ENCODE peak calls at places on chromosomes 11 and 22, in ten cellular contexts. One of them, this sample, is unnamed.

GRCh38 chr11:6755303-6755952 is 16.3 kb downstream of the OR2AG2 start:
- DNase-seq in right lobe of liver: no peak
- DNase-seq in adrenal gland: peak; percentile 24
- DNase-seq in sigmoid colon: no peak
- DNase-seq in A549: peak; percentile 41
- DNase-seq in transverse colon: peak; percentile 10
- DNase-seq in uterus: no peak
- DNase-seq in H1: no peak
- DNase-seq in body of pancreas: peak; percentile 28
- DNase-seq in ovary: no peak
- DNase-seq in this sample: no peak

GRCh38 chr11:77821349-77821851 is 456 bp downstream of the AAMDC start:
- DNase-seq in right lobe of liver: peak; percentile 31
- DNase-seq in adrenal gland: peak; percentile 53
- DNase-seq in sigmoid colon: peak; percentile 71
- DNase-seq in A549: peak; percentile 18
- DNase-seq in transverse colon: peak; percentile 27
- DNase-seq in uterus: peak; percentile 30
- DNase-seq in H1: no peak
- DNase-seq in body of pancreas: peak; percentile 8
- DNase-seq in ovary: peak; percentile 53
- DNase-seq in this sample: no peak

GRCh38 chr11:130765369-130765768 is 150.9 kb downstream of the SNX19 start:
- DNase-seq in right lobe of liver: no peak
- DNase-seq in adrenal gland: no peak
- DNase-seq in sigmoid colon: no peak
- DNase-seq in A549: no peak
- DNase-seq in transverse colon: no peak
- DNase-seq in uterus: no peak
- DNase-seq in H1: no peak
- DNase-seq in body of pancreas: no peak
- DNase-seq in ovary: no peak
- DNase-seq in this sample: no peak

GRCh38 chr11:57491371-57492061 is 24.0 kb downstream of the SLC43A1 start:
- DNase-seq in right lobe of liver: no peak
- DNase-seq in adrenal gland: peak; percentile 46
- DNase-seq in sigmoid colon: no peak
- DNase-seq in A549: no peak
- DNase-seq in transverse colon: peak; percentile 46
- DNase-seq in uterus: no peak
- DNase-seq in H1: no peak
- DNase-seq in body of pancreas: peak; percentile 41
- DNase-seq in ovary: no peak
- DNase-seq in this sample: peak; percentile 84

GRCh38 chr22:19929586-19930302 is 11.8 kb upstream of the COMT start:
- DNase-seq in right lobe of liver: no peak
- DNase-seq in adrenal gland: no peak
- DNase-seq in sigmoid colon: no peak
- DNase-seq in A549: no peak
- DNase-seq in transverse colon: no peak
- DNase-seq in uterus: no peak
- DNase-seq in H1: no peak
- DNase-seq in body of pancreas: no peak
- DNase-seq in ovary: no peak
- DNase-seq in this sample: no peak

GRCh38 chr11:91653091-91653754 is 571.4 kb upstream of the FAT3 start:
- DNase-seq in right lobe of liver: no peak
- DNase-seq in adrenal gland: no peak
- DNase-seq in sigmoid colon: peak; percentile 61
- DNase-seq in A549: no peak
- DNase-seq in transverse colon: no peak
- DNase-seq in uterus: no peak
- DNase-seq in H1: no peak
- DNase-seq in body of pancreas: no peak
- DNase-seq in ovary: no peak
- DNase-seq in this sample: peak; percentile 22

GRCh38 chr11:93849751-93850584 is 450 bp downstream of the VSTM5 start:
- DNase-seq in right lobe of liver: peak; percentile 34
- DNase-seq in adrenal gland: peak; percentile 32
- DNase-seq in sigmoid colon: no peak
- DNase-seq in A549: no peak
- DNase-seq in transverse colon: peak; percentile 65
- DNase-seq in uterus: peak; percentile 30
- DNase-seq in H1: no peak
- DNase-seq in body of pancreas: peak; percentile 31
- DNase-seq in ovary: peak; percentile 39
- DNase-seq in this sample: peak; percentile 86

GRCh38 chr11:24903555-24903954 is 406.7 kb downstream of the LUZP2 start:
- DNase-seq in right lobe of liver: no peak
- DNase-seq in adrenal gland: no peak
- DNase-seq in sigmoid colon: no peak
- DNase-seq in A549: no peak
- DNase-seq in transverse colon: no peak
- DNase-seq in uterus: no peak
- DNase-seq in H1: no peak
- DNase-seq in body of pancreas: no peak
- DNase-seq in ovary: no peak
- DNase-seq in this sample: no peak

GRCh38 chr22:50119768-50120251 is 30.0 kb downstream of the MOV10L1 start:
- DNase-seq in right lobe of liver: no peak
- DNase-seq in adrenal gland: no peak
- DNase-seq in sigmoid colon: peak; percentile 28
- DNase-seq in A549: no peak
- DNase-seq in transverse colon: no peak
- DNase-seq in uterus: no peak
- DNase-seq in H1: no peak
- DNase-seq in body of pancreas: no peak
- DNase-seq in ovary: peak; percentile 74
- DNase-seq in this sample: no peak

GRCh38 chr22:30694638-30695350 is at the start of gene OSBP2:
- DNase-seq in right lobe of liver: peak; percentile 56
- DNase-seq in adrenal gland: peak; percentile 50
- DNase-seq in sigmoid colon: peak; percentile 62
- DNase-seq in A549: no peak
- DNase-seq in transverse colon: peak; percentile 56
- DNase-seq in uterus: peak; percentile 30
- DNase-seq in H1: no peak
- DNase-seq in body of pancreas: peak; percentile 57
- DNase-seq in ovary: peak; percentile 54
- DNase-seq in this sample: peak; percentile 31

DNA sequence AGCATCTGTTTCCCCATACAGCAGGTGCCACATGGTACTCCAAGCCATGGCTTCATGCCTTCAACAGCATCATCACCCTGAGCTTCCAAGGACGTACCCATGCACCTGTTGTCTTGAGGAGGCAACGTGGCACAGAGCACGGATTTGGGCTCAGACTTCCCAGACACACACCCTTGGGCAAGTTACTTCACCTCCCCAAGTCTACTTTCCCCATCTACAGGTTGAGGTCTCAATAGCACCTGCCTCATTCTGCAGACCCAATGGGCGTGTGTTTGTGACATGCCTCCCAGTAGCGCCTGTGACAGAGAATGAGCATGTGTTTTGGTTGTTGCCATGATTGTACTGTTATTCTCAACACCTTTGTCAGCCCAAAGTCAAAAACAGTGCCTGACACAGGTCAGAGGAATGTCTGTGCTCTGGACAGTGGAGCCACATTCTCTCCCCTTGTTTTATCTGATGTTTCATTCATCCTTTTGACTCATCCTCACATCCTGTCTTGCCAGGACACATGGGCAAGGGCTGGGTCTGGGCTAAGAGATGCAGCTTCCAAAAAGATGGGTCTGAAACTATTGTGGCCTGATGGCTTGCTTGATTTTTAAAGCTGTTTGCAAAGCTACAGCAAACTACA is 53.4 kb upstream of the CCND1 start:
- DNase-seq in right lobe of liver: no peak
- DNase-seq in adrenal gland: no peak
- DNase-seq in sigmoid colon: no peak
- DNase-seq in A549: peak; percentile 41
- DNase-seq in transverse colon: no peak
- DNase-seq in uterus: no peak
- DNase-seq in H1: no peak
- DNase-seq in body of pancreas: no peak
- DNase-seq in ovary: no peak
- DNase-seq in this sample: no peak
- TF ChIP-seq POLR2A in right lobe of liver: no peak
- TF ChIP-seq POLR2A in adrenal gland: no peak
- TF ChIP-seq POLR2A in sigmoid colon: no peak
- TF ChIP-seq POLR2A in A549: no peak
- TF ChIP-seq POLR2A in transverse colon: no peak
- TF ChIP-seq POLR2A in uterus: no peak
- TF ChIP-seq POLR2A in H1: no peak
- TF ChIP-seq POLR2A in body of pancreas: no peak
- TF ChIP-seq POLR2A in ovary: no peak
- TF ChIP-seq POLR2A in this sample: no peak

GRCh38 chr11:17314232-17314547 is 37.4 kb upstream of the NCR3LG1 start:
- DNase-seq in right lobe of liver: no peak
- DNase-seq in adrenal gland: no peak
- DNase-seq in sigmoid colon: no peak
- DNase-seq in A549: no peak
- DNase-seq in transverse colon: no peak
- DNase-seq in uterus: no peak
- DNase-seq in H1: no peak
- DNase-seq in body of pancreas: no peak
- DNase-seq in ovary: no peak
- DNase-seq in this sample: no peak

GRCh38 chr11:17313349-17314231 is 37.1 kb downstream of the NUCB2 start:
- DNase-seq in right lobe of liver: no peak
- DNase-seq in adrenal gland: no peak
- DNase-seq in sigmoid colon: no peak
- DNase-seq in A549: no peak
- DNase-seq in transverse colon: no peak
- DNase-seq in uterus: no peak
- DNase-seq in H1: no peak
- DNase-seq in body of pancreas: no peak
- DNase-seq in ovary: no peak
- DNase-seq in this sample: no peak

DNA sequence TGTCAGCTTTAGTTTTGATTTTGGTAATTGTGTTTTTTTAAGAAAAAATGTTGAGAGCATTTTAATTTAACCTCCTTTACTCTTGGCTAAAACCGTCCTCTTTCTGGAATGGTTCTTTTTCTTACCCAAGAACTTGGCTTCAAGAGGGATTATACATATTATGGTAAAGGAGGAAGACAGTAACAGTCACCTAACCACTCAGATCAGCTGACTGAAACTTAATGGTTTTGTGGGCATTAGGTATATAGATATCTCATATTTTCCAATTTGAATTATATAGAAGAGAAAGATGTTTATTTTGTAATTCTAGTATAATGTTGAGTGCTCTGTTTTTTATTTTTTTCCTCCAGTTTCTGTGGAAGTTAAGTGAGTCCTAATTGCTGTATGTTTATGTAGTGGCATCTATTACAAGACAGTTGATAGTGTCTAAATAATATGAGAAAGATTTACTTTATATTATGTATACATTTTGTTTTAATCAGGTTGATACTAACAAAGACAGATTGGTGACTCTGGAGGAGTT is 36.6 kb upstream of the NCR3LG1 start:
- DNase-seq in right lobe of liver: no peak
- DNase-seq in adrenal gland: no peak
- DNase-seq in sigmoid colon: no peak
- DNase-seq in A549: no peak
- DNase-seq in transverse colon: no peak
- DNase-seq in uterus: no peak
- DNase-seq in H1: no peak
- DNase-seq in body of pancreas: no peak
- DNase-seq in ovary: no peak
- DNase-seq in this sample: no peak
- H3K27ac ChIP-seq in right lobe of liver: no peak overlapping the region
- H3K27ac ChIP-seq in adrenal gland: no peak overlapping the region
- H3K27ac ChIP-seq in sigmoid colon: no peak overlapping the region
- H3K27ac ChIP-seq in A549: no peak overlapping the region
- H3K27ac ChIP-seq in transverse colon: no peak overlapping the region
- H3K27ac ChIP-seq in uterus: no peak overlapping the region
- H3K27ac ChIP-seq in H1: no peak overlapping the region
- H3K27ac ChIP-seq in body of pancreas: no peak overlapping the region
- H3K27ac ChIP-seq in ovary: no peak overlapping the region
- H3K27ac ChIP-seq in this sample: no peak overlapping the region

GRCh38 chr22:26023104-26023775 is 146.0 kb upstream of the SEZ6L start:
- DNase-seq in right lobe of liver: no peak
- DNase-seq in adrenal gland: no peak
- DNase-seq in sigmoid colon: no peak
- DNase-seq in A549: no peak
- DNase-seq in transverse colon: no peak
- DNase-seq in uterus: no peak
- DNase-seq in H1: no peak
- DNase-seq in body of pancreas: no peak
- DNase-seq in ovary: no peak
- DNase-seq in this sample: no peak
- TF ChIP-seq CTCF in right lobe of liver: no peak
- TF ChIP-seq CTCF in adrenal gland: no peak
- TF ChIP-seq CTCF in sigmoid colon: no peak
- TF ChIP-seq CTCF in A549: no peak
- TF ChIP-seq CTCF in transverse colon: no peak
- TF ChIP-seq CTCF in uterus: no peak
- TF ChIP-seq CTCF in H1: peak; percentile 21
- TF ChIP-seq CTCF in body of pancreas: no peak
- TF ChIP-seq CTCF in ovary: no peak
- TF ChIP-seq CTCF in this sample: no peak

GRCh38 chr22:43440556-43440955 is 28.7 kb downstream of the MPPED1 start:
- DNase-seq in right lobe of liver: no peak
- DNase-seq in adrenal gland: no peak
- DNase-seq in sigmoid colon: no peak
- DNase-seq in A549: no peak
- DNase-seq in transverse colon: no peak
- DNase-seq in uterus: peak; percentile 5
- DNase-seq in H1: no peak
- DNase-seq in body of pancreas: no peak
- DNase-seq in ovary: no peak
- DNase-seq in this sample: no peak

GRCh38 chr22:43443072-43443471 is 31.3 kb downstream of the MPPED1 start:
- DNase-seq in right lobe of liver: no peak
- DNase-seq in adrenal gland: no peak
- DNase-seq in sigmoid colon: peak; percentile 52
- DNase-seq in A549: no peak
- DNase-seq in transverse colon: no peak
- DNase-seq in uterus: no peak
- DNase-seq in H1: no peak
- DNase-seq in body of pancreas: no peak
- DNase-seq in ovary: peak; percentile 20
- DNase-seq in this sample: no peak

GRCh38 chr22:43441216-43441615 is 29.4 kb downstream of the MPPED1 start:
- DNase-seq in right lobe of liver: no peak
- DNase-seq in adrenal gland: no peak
- DNase-seq in sigmoid colon: no peak
- DNase-seq in A549: no peak
- DNase-seq in transverse colon: no peak
- DNase-seq in uterus: peak; percentile 6
- DNase-seq in H1: no peak
- DNase-seq in body of pancreas: no peak
- DNase-seq in ovary: peak; percentile 13
- DNase-seq in this sample: no peak

GRCh38 chr22:43441751-43442150 is 29.9 kb downstream of the MPPED1 start:
- DNase-seq in right lobe of liver: no peak
- DNase-seq in adrenal gland: no peak
- DNase-seq in sigmoid colon: no peak
- DNase-seq in A549: no peak
- DNase-seq in transverse colon: no peak
- DNase-seq in uterus: no peak
- DNase-seq in H1: no peak
- DNase-seq in body of pancreas: no peak
- DNase-seq in ovary: peak; percentile 13
- DNase-seq in this sample: no peak

GRCh38 chr22:43442386-43443060 is 30.7 kb downstream of the MPPED1 start:
- DNase-seq in right lobe of liver: no peak
- DNase-seq in adrenal gland: no peak
- DNase-seq in sigmoid colon: peak; percentile 46
- DNase-seq in A549: no peak
- DNase-seq in transverse colon: no peak
- DNase-seq in uterus: no peak
- DNase-seq in H1: no peak
- DNase-seq in body of pancreas: no peak
- DNase-seq in ovary: peak; percentile 23
- DNase-seq in this sample: peak; percentile 33
- TF ChIP-seq POLR2A in right lobe of liver: no peak
- TF ChIP-seq POLR2A in adrenal gland: no peak
- TF ChIP-seq POLR2A in sigmoid colon: no peak
- TF ChIP-seq POLR2A in A549: no peak
- TF ChIP-seq POLR2A in transverse colon: no peak
- TF ChIP-seq POLR2A in uterus: no peak
- TF ChIP-seq POLR2A in H1: no peak
- TF ChIP-seq POLR2A in body of pancreas: no peak
- TF ChIP-seq POLR2A in ovary: no peak
- TF ChIP-seq POLR2A in this sample: no peak

This sample was measured in upper lobe of left lung.